ENCODE peak calls at places on chromosomes 16 and 17, in seven cellular contexts. One of them, this sample, is unnamed. For H3K36me3, the result is how much of the 10 kb centered on the place peaks cover.

GRCh38 chr17:44255915-44256314 is 12.0 kb downstream of the SLC4A1 start:
- DNase-seq in H1: no peak
- DNase-seq in endodermal cell: no peak
- DNase-seq in mammary epithelial cell: no peak
- DNase-seq in endothelial cell of umbilical vein: no peak
- DNase-seq in psoas muscle: no peak
- DNase-seq in MM.1S: no peak
- DNase-seq in this sample: no peak

GRCh38 chr17:17347234-17347955 is 44.2 kb downstream of the NT5M start:
- DNase-seq in H1: no peak
- DNase-seq in endodermal cell: peak
- DNase-seq in mammary epithelial cell: no peak
- DNase-seq in endothelial cell of umbilical vein: no peak
- DNase-seq in psoas muscle: no peak
- DNase-seq in MM.1S: no peak
- DNase-seq in this sample: no peak

GRCh38 chr17:32281011-32281451 is 15.4 kb downstream of the RHBDL3 start:
- DNase-seq in H1: no peak
- DNase-seq in endodermal cell: peak
- DNase-seq in mammary epithelial cell: no peak
- DNase-seq in endothelial cell of umbilical vein: peak
- DNase-seq in psoas muscle: peak
- DNase-seq in MM.1S: no peak
- DNase-seq in this sample: no peak

GRCh38 chr16:2213817-2214720 is 571 bp downstream of the PGP start:
- DNase-seq in H1: no peak
- DNase-seq in endodermal cell: no peak
- DNase-seq in mammary epithelial cell: no peak
- DNase-seq in endothelial cell of umbilical vein: peak
- DNase-seq in psoas muscle: no peak
- DNase-seq in MM.1S: no peak
- DNase-seq in this sample: no peak

GRCh38 chr16:82629441-82630027 is 2.8 kb downstream of the CDH13 start:
- DNase-seq in H1: no peak
- DNase-seq in endodermal cell: no peak
- DNase-seq in mammary epithelial cell: peak
- DNase-seq in endothelial cell of umbilical vein: peak
- DNase-seq in psoas muscle: no peak
- DNase-seq in MM.1S: no peak
- DNase-seq in this sample: no peak

GRCh38 chr16:27441998-27442397 is 40.0 kb downstream of the IL21R start:
- DNase-seq in H1: no peak
- DNase-seq in endodermal cell: peak
- DNase-seq in mammary epithelial cell: no peak
- DNase-seq in endothelial cell of umbilical vein: no peak
- DNase-seq in psoas muscle: no peak
- DNase-seq in MM.1S: no peak
- DNase-seq in this sample: no peak

GRCh38 chr16:88628512-88628974 is 9.8 kb upstream of the IL17C start:
- DNase-seq in H1: peak
- DNase-seq in endodermal cell: peak
- DNase-seq in mammary epithelial cell: no peak
- DNase-seq in endothelial cell of umbilical vein: peak
- DNase-seq in psoas muscle: peak
- DNase-seq in MM.1S: no peak
- DNase-seq in this sample: no peak

GRCh38 chr16:6573577-6573976 is 759.1 kb upstream of the RBFOX1 start:
- DNase-seq in H1: peak
- DNase-seq in endodermal cell: peak
- DNase-seq in mammary epithelial cell: no peak
- DNase-seq in endothelial cell of umbilical vein: no peak
- DNase-seq in psoas muscle: peak
- DNase-seq in MM.1S: peak
- DNase-seq in this sample: no peak

GRCh38 chr17:80594666-80595269 is 50.1 kb downstream of the RPTOR start:
- DNase-seq in H1: no peak
- DNase-seq in endodermal cell: no peak
- DNase-seq in mammary epithelial cell: no peak
- DNase-seq in endothelial cell of umbilical vein: no peak
- DNase-seq in psoas muscle: no peak
- DNase-seq in MM.1S: no peak
- DNase-seq in this sample: no peak

GRCh38 chr17:2706911-2707510 is 4.6 kb downstream of the CLUH start:
- DNase-seq in H1: no peak
- DNase-seq in endodermal cell: no peak
- DNase-seq in mammary epithelial cell: no peak
- DNase-seq in endothelial cell of umbilical vein: no peak
- DNase-seq in psoas muscle: peak
- DNase-seq in MM.1S: no peak
- DNase-seq in this sample: no peak

GRCh38 chr17:65064452-65065019 is 8.0 kb upstream of the GNA13 start:
- DNase-seq in H1: no peak
- DNase-seq in endodermal cell: peak
- DNase-seq in mammary epithelial cell: peak
- DNase-seq in endothelial cell of umbilical vein: no peak
- DNase-seq in psoas muscle: no peak
- DNase-seq in MM.1S: no peak
- DNase-seq in this sample: no peak

GRCh38 chr16:55703003-55704001 is 47.5 kb downstream of the SLC6A2 start:
- DNase-seq in H1: no peak
- DNase-seq in endodermal cell: peak
- DNase-seq in mammary epithelial cell: peak
- DNase-seq in endothelial cell of umbilical vein: peak
- DNase-seq in psoas muscle: no peak
- DNase-seq in MM.1S: peak
- DNase-seq in this sample: no peak

GRCh38 chr16:11546522-11547485 is 39.9 kb downstream of the LITAF start:
- DNase-seq in H1: no peak
- DNase-seq in endodermal cell: no peak
- DNase-seq in mammary epithelial cell: peak
- DNase-seq in endothelial cell of umbilical vein: no peak
- DNase-seq in psoas muscle: no peak
- DNase-seq in MM.1S: no peak
- DNase-seq in this sample: no peak

GRCh38 chr17:49734666-49735490 is 27.1 kb upstream of the SLC35B1 start:
- DNase-seq in H1: no peak
- DNase-seq in endodermal cell: no peak
- DNase-seq in mammary epithelial cell: no peak
- DNase-seq in endothelial cell of umbilical vein: no peak
- DNase-seq in psoas muscle: no peak
- DNase-seq in MM.1S: no peak
- DNase-seq in this sample: no peak

GRCh38 chr16:49684731-49685130 is 171.2 kb downstream of the ZNF423 start:
- DNase-seq in H1: no peak
- DNase-seq in endodermal cell: no peak
- DNase-seq in mammary epithelial cell: no peak
- DNase-seq in endothelial cell of umbilical vein: no peak
- DNase-seq in psoas muscle: no peak
- DNase-seq in MM.1S: no peak
- DNase-seq in this sample: no peak

GRCh38 chr17:48351916-48352332 is 78.1 kb downstream of the SKAP1 start:
- DNase-seq in H1: no peak
- DNase-seq in endodermal cell: no peak
- DNase-seq in mammary epithelial cell: peak
- DNase-seq in endothelial cell of umbilical vein: peak
- DNase-seq in psoas muscle: no peak
- DNase-seq in MM.1S: peak
- DNase-seq in this sample: no peak

GRCh38 chr17:71188811-71189492 is 931.9 kb upstream of the SOX9 start:
- DNase-seq in H1: no peak
- DNase-seq in endodermal cell: no peak
- DNase-seq in mammary epithelial cell: peak
- DNase-seq in endothelial cell of umbilical vein: no peak
- DNase-seq in psoas muscle: no peak
- DNase-seq in MM.1S: no peak
- DNase-seq in this sample: no peak

GRCh38 chr16:14225457-14225856 is 154.3 kb downstream of the MRTFB start:
- DNase-seq in H1: no peak
- DNase-seq in endodermal cell: no peak
- DNase-seq in mammary epithelial cell: no peak
- DNase-seq in endothelial cell of umbilical vein: no peak
- DNase-seq in psoas muscle: no peak
- DNase-seq in MM.1S: no peak
- DNase-seq in this sample: no peak

GRCh38 chr16:86854895-86855294 is 276.5 kb downstream of the FOXL1 start:
- DNase-seq in H1: no peak
- DNase-seq in endodermal cell: no peak
- DNase-seq in mammary epithelial cell: no peak
- DNase-seq in endothelial cell of umbilical vein: peak
- DNase-seq in psoas muscle: no peak
- DNase-seq in MM.1S: no peak
- DNase-seq in this sample: no peak

GRCh38 chr16:69083306-69083941 is 22.0 kb upstream of the HAS3 start:
- DNase-seq in H1: no peak
- DNase-seq in endodermal cell: peak
- DNase-seq in mammary epithelial cell: no peak
- DNase-seq in endothelial cell of umbilical vein: no peak
- DNase-seq in psoas muscle: no peak
- DNase-seq in MM.1S: no peak
- DNase-seq in this sample: no peak

GRCh38 chr16:72996291-72997062 is 51.5 kb downstream of the ZFHX3 start:
- DNase-seq in H1: no peak
- DNase-seq in endodermal cell: no peak
- DNase-seq in mammary epithelial cell: no peak
- DNase-seq in endothelial cell of umbilical vein: no peak
- DNase-seq in psoas muscle: no peak
- DNase-seq in MM.1S: no peak
- DNase-seq in this sample: no peak

GRCh38 chr17:29645516-29646051 is 22.9 kb upstream of the CORO6 start:
- DNase-seq in H1: no peak
- DNase-seq in endodermal cell: no peak
- DNase-seq in mammary epithelial cell: peak
- DNase-seq in endothelial cell of umbilical vein: peak
- DNase-seq in psoas muscle: peak
- DNase-seq in MM.1S: no peak
- DNase-seq in this sample: no peak
- H3K36me3 ChIP-seq in H1: under half
- H3K36me3 ChIP-seq in endodermal cell: under half
- H3K36me3 ChIP-seq in mammary epithelial cell: under half
- H3K36me3 ChIP-seq in endothelial cell of umbilical vein: under half
- H3K36me3 ChIP-seq in psoas muscle: under half
- H3K36me3 ChIP-seq in MM.1S: under half
- H3K36me3 ChIP-seq in this sample: under half

GRCh38 chr17:50956409-50956749 is 90.2 kb upstream of the TOB1 start:
- DNase-seq in H1: no peak
- DNase-seq in endodermal cell: no peak
- DNase-seq in mammary epithelial cell: no peak
- DNase-seq in endothelial cell of umbilical vein: no peak
- DNase-seq in psoas muscle: no peak
- DNase-seq in MM.1S: no peak
- DNase-seq in this sample: no peak

GRCh38 chr17:50956750-50957523 is 90.8 kb upstream of the TOB1 start:
- DNase-seq in H1: no peak
- DNase-seq in endodermal cell: peak
- DNase-seq in mammary epithelial cell: peak
- DNase-seq in endothelial cell of umbilical vein: peak
- DNase-seq in psoas muscle: peak
- DNase-seq in MM.1S: peak
- DNase-seq in this sample: no peak

GRCh38 chr17:50961282-50962220 is 95.4 kb upstream of the TOB1 start:
- DNase-seq in H1: no peak
- DNase-seq in endodermal cell: peak
- DNase-seq in mammary epithelial cell: no peak
- DNase-seq in endothelial cell of umbilical vein: no peak
- DNase-seq in psoas muscle: no peak
- DNase-seq in MM.1S: no peak
- DNase-seq in this sample: no peak

GRCh38 chr17:50957600-50958575 is 91.7 kb upstream of the TOB1 start:
- DNase-seq in H1: no peak
- DNase-seq in endodermal cell: no peak
- DNase-seq in mammary epithelial cell: no peak
- DNase-seq in endothelial cell of umbilical vein: no peak
- DNase-seq in psoas muscle: no peak
- DNase-seq in MM.1S: no peak
- DNase-seq in this sample: no peak

DNA sequence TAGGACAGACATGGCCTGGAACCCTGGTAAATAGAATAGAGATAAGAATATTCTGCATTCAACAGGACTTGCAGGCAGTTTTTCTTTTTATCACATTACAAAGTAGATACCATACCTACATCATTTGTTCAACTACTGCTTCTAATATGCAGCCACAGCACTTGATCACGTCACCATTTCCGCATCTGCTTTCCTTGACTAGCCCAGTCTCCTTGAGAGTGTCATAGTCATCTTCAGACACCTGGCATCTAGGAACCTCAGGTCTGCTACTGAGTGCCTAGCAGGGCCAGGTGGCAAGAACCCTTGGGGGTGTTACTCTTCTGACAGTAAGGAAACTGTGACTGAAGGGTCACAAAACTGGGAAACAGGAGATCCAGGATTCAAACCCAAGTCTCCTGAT is 93.2 kb upstream of the TOB1 start:
- DNase-seq in H1: no peak
- DNase-seq in endodermal cell: no peak
- DNase-seq in mammary epithelial cell: no peak
- DNase-seq in endothelial cell of umbilical vein: no peak
- DNase-seq in psoas muscle: no peak
- DNase-seq in MM.1S: peak
- DNase-seq in this sample: no peak
- H3K27ac ChIP-seq in H1: no peak
- H3K27ac ChIP-seq in endodermal cell: no peak
- H3K27ac ChIP-seq in mammary epithelial cell: no peak
- H3K27ac ChIP-seq in endothelial cell of umbilical vein: no peak
- H3K27ac ChIP-seq in psoas muscle: no peak
- H3K27ac ChIP-seq in MM.1S: peak
- H3K27ac ChIP-seq in this sample: no peak

GRCh38 chr16:53901396-53901795 is 197.4 kb downstream of the FTO start:
- DNase-seq in H1: no peak
- DNase-seq in endodermal cell: no peak
- DNase-seq in mammary epithelial cell: no peak
- DNase-seq in endothelial cell of umbilical vein: no peak
- DNase-seq in psoas muscle: no peak
- DNase-seq in MM.1S: no peak
- DNase-seq in this sample: no peak
- TF ChIP-seq CTCF in H1: no peak
- TF ChIP-seq CTCF in endodermal cell: no peak
- TF ChIP-seq CTCF in mammary epithelial cell: no peak
- TF ChIP-seq CTCF in endothelial cell of umbilical vein: no peak
- TF ChIP-seq CTCF in psoas muscle: no peak
- TF ChIP-seq CTCF in MM.1S: no peak
- TF ChIP-seq CTCF in this sample: no peak

GRCh38 chr17:51256101-51256500 is 3.7 kb downstream of the MBTD1 start:
- DNase-seq in H1: no peak
- DNase-seq in endodermal cell: no peak
- DNase-seq in mammary epithelial cell: no peak
- DNase-seq in endothelial cell of umbilical vein: no peak
- DNase-seq in psoas muscle: no peak
- DNase-seq in MM.1S: no peak
- DNase-seq in this sample: no peak
- H3K36me3 ChIP-seq in H1: under half
- H3K36me3 ChIP-seq in endodermal cell: half or more
- H3K36me3 ChIP-seq in mammary epithelial cell: under half
- H3K36me3 ChIP-seq in endothelial cell of umbilical vein: under half
- H3K36me3 ChIP-seq in psoas muscle: half or more
- H3K36me3 ChIP-seq in MM.1S: under half
- H3K36me3 ChIP-seq in this sample: under half

GRCh38 chr17:35374766-35375344 is 1.4 kb upstream of the SLFN11 start:
- DNase-seq in H1: no peak
- DNase-seq in endodermal cell: no peak
- DNase-seq in mammary epithelial cell: no peak
- DNase-seq in endothelial cell of umbilical vein: peak
- DNase-seq in psoas muscle: no peak
- DNase-seq in MM.1S: no peak
- DNase-seq in this sample: no peak
- H3K27ac ChIP-seq in H1: no peak
- H3K27ac ChIP-seq in endodermal cell: no peak
- H3K27ac ChIP-seq in mammary epithelial cell: no peak
- H3K27ac ChIP-seq in endothelial cell of umbilical vein: peak
- H3K27ac ChIP-seq in psoas muscle: peak
- H3K27ac ChIP-seq in MM.1S: peak
- H3K27ac ChIP-seq in this sample: peak

GRCh38 chr17:55344514-55344997 is 77.1 kb downstream of the MMD start:
- DNase-seq in H1: no peak
- DNase-seq in endodermal cell: no peak
- DNase-seq in mammary epithelial cell: no peak
- DNase-seq in endothelial cell of umbilical vein: no peak
- DNase-seq in psoas muscle: no peak
- DNase-seq in MM.1S: no peak
- DNase-seq in this sample: no peak
- TF ChIP-seq CTCF in H1: no peak
- TF ChIP-seq CTCF in endodermal cell: no peak
- TF ChIP-seq CTCF in mammary epithelial cell: no peak
- TF ChIP-seq CTCF in endothelial cell of umbilical vein: no peak
- TF ChIP-seq CTCF in psoas muscle: no peak
- TF ChIP-seq CTCF in MM.1S: no peak
- TF ChIP-seq CTCF in this sample: no peak